ENCODE peak calls at places on chromosome 10, in eight cellular contexts. G is HFFc6; O is IMR-90; U is iPS DF 19.7; T is skeletal muscle cell; C is central memory CD4-positive, alpha-beta T cell; R is SW480; Q is Jurkat, Clone E6-1. F is an unnamed sample.

GRCh38 chr10:63462442-63462841 is 3.3 kb downstream of the JMJD1C start:
- DNase-seq in G (no peak), O (no peak), U (no peak), T (no peak), C (no peak), R (no peak), Q (no peak), F (no peak)

GRCh38 chr10:47165711-47166404 is 134.1 kb upstream of the GDF10 start:
- DNase-seq in G (peak), O (peak), U (no peak), T (peak), C (peak), R (no peak), Q (no peak), F (no peak)

GRCh38 chr10:124597677-124598165 is 136.1 kb downstream of the LHPP start:
- DNase-seq in G (no peak), O (no peak), U (no peak), T (no peak), C (no peak), R (no peak), Q (no peak), F (no peak)

GRCh38 chr10:70362357-70362756 is 20.1 kb downstream of the LRRC20 start:
- DNase-seq in G (no peak), O (no peak), U (no peak), T (no peak), C (no peak), R (no peak), Q (no peak), F (no peak)

GRCh38 chr10:8224591-8224990 is 170.1 kb downstream of the GATA3 start:
- DNase-seq in G (no peak), O (no peak), U (no peak), T (no peak), C (no peak), R (no peak), Q (no peak), F (no peak)

GRCh38 chr10:132605390-132605789 is 67.8 kb downstream of the INPP5A start:
- DNase-seq in G (no peak), O (no peak), U (no peak), T (no peak), C (no peak), R (no peak), Q (no peak), F (no peak)

GRCh38 chr10:130471486-130471885 is 335.3 kb downstream of the GLRX3 start:
- DNase-seq in G (no peak), O (no peak), U (no peak), T (no peak), C (no peak), R (no peak), Q (no peak), F (no peak)

GRCh38 chr10:1939016-1939415 is 201.7 kb upstream of the ADARB2 start:
- DNase-seq in G (no peak), O (no peak), U (no peak), T (no peak), C (peak), R (no peak), Q (no peak), F (no peak)

GRCh38 chr10:62584726-62585125 is 210.6 kb downstream of the ZNF365 start:
- DNase-seq in G (peak), O (peak), U (no peak), T (no peak), C (no peak), R (no peak), Q (no peak), F (no peak)

GRCh38 chr10:21078410-21079329 is 181.6 kb upstream of the NEBL start:
- DNase-seq in G (peak), O (peak), U (peak), T (no peak), C (no peak), R (peak), Q (peak), F (peak)

GRCh38 chr10:85983051-85983450 is 383.5 kb downstream of the GRID1 start:
- DNase-seq in G (no peak), O (no peak), U (no peak), T (no peak), C (no peak), R (no peak), Q (no peak), F (no peak)

GRCh38 chr10:95408931-95409873 is 118.4 kb upstream of the PDLIM1 start:
- DNase-seq in G (no peak), O (no peak), U (no peak), T (no peak), C (no peak), R (no peak), Q (no peak), F (peak)

GRCh38 chr10:46031648-46032532 is 1.5 kb upstream of the NCOA4 start:
- DNase-seq in G (no peak), O (no peak), U (no peak), T (no peak), C (no peak), R (no peak), Q (no peak), F (no peak)

GRCh38 chr10:1120761-1121160 is 64.6 kb downstream of the WDR37 start:
- DNase-seq in G (no peak), O (no peak), U (no peak), T (no peak), C (no peak), R (no peak), Q (no peak), F (no peak)

GRCh38 chr10:115335366-115335765 is 242.2 kb downstream of the ATRNL1 start:
- DNase-seq in G (no peak), O (no peak), U (no peak), T (no peak), C (no peak), R (no peak), Q (no peak), F (no peak)

F was measured in LoVo.